ENCODE peak calls at places on chromosomes 6 and 20, in four cellular contexts. One of them, this sample, is unnamed.
A peak's percentile ranks its signal among the peaks of the same experiment; 100 is the strongest.

GRCh38 chr20:58011947-58012610 is 216.4 kb downstream of the ANKRD60 start:
- DNase-seq in IMR-90: no peak
- DNase-seq in body of pancreas: no peak
- DNase-seq in prostate gland: no peak
- DNase-seq in this sample: peak; percentile 12

GRCh38 chr20:17345321-17345720 is 118.5 kb downstream of the PCSK2 start:
- DNase-seq in IMR-90: no peak
- DNase-seq in body of pancreas: no peak
- DNase-seq in prostate gland: no peak
- DNase-seq in this sample: no peak

GRCh38 chr6:53090576-53090975 is 25.4 kb downstream of the FBXO9 start:
- DNase-seq in IMR-90: peak; percentile 51
- DNase-seq in body of pancreas: no peak
- DNase-seq in prostate gland: no peak
- DNase-seq in this sample: no peak

GRCh38 chr6:143139239-143139784 is 78.6 kb downstream of the AIG1 start:
- DNase-seq in IMR-90: no peak
- DNase-seq in body of pancreas: no peak
- DNase-seq in prostate gland: no peak
- DNase-seq in this sample: no peak

GRCh38 chr6:34919651-34920050 is 30.6 kb downstream of the ANKS1A start:
- DNase-seq in IMR-90: peak; percentile 38
- DNase-seq in body of pancreas: no peak
- DNase-seq in prostate gland: no peak
- DNase-seq in this sample: no peak

GRCh38 chr20:63657260-63657936 is 714 bp upstream of the RTEL1 start:
- DNase-seq in IMR-90: no peak
- DNase-seq in body of pancreas: no peak
- DNase-seq in prostate gland: no peak
- DNase-seq in this sample: no peak

GRCh38 chr6:33692078-33692759 is 19.3 kb downstream of the UQCC2 start:
- DNase-seq in IMR-90: no peak
- DNase-seq in body of pancreas: no peak
- DNase-seq in prostate gland: no peak
- DNase-seq in this sample: no peak

GRCh38 chr6:82767447-82767846 is 298.2 kb downstream of the UBE3D start:
- DNase-seq in IMR-90: no peak
- DNase-seq in body of pancreas: no peak
- DNase-seq in prostate gland: no peak
- DNase-seq in this sample: no peak

GRCh38 chr6:168385380-168385779 is 55.6 kb upstream of the SMOC2 start:
- DNase-seq in IMR-90: no peak
- DNase-seq in body of pancreas: no peak
- DNase-seq in prostate gland: no peak
- DNase-seq in this sample: peak; percentile 63

GRCh38 chr6:110329348-110329728 is 28.8 kb downstream of the METTL24 start:
- DNase-seq in IMR-90: peak; percentile 1
- DNase-seq in body of pancreas: no peak
- DNase-seq in prostate gland: no peak
- DNase-seq in this sample: no peak

GRCh38 chr6:30556964-30557682 is at the start of gene PRR3:
- DNase-seq in IMR-90: peak; percentile 88
- DNase-seq in body of pancreas: peak; percentile 74
- DNase-seq in prostate gland: peak; percentile 66
- DNase-seq in this sample: peak; percentile 67
- TF ChIP-seq POLR2A in IMR-90: peak; percentile 56
- TF ChIP-seq POLR2A in body of pancreas: no peak
- TF ChIP-seq POLR2A in prostate gland: no peak
- TF ChIP-seq POLR2A in this sample: peak; percentile 29

GRCh38 chr20:3808544-3808943 is 11.8 kb upstream of the AP5S1 start:
- DNase-seq in IMR-90: no peak
- DNase-seq in body of pancreas: no peak
- DNase-seq in prostate gland: no peak
- DNase-seq in this sample: no peak
- H3K4me1 ChIP-seq in IMR-90: peaks cover 36% of the 10 kb centered on the region
- H3K4me1 ChIP-seq in body of pancreas: peaks cover 75% of the 10 kb centered on the region
- H3K4me1 ChIP-seq in prostate gland: peaks cover 10% of the 10 kb centered on the region
- H3K4me1 ChIP-seq in this sample: peaks cover 17% of the 10 kb centered on the region

GRCh38 chr20:9467995-9468394 is 46.4 kb upstream of the LAMP5 start:
- DNase-seq in IMR-90: no peak
- DNase-seq in body of pancreas: no peak
- DNase-seq in prostate gland: no peak
- DNase-seq in this sample: no peak
- TF ChIP-seq CTCF in IMR-90: peak; percentile 22
- TF ChIP-seq CTCF in body of pancreas: peak; percentile 28
- TF ChIP-seq CTCF in prostate gland: no peak
- TF ChIP-seq CTCF in this sample: no peak

GRCh38 chr20:370151-370600 is 10.4 kb upstream of the TRIB3 start:
- DNase-seq in IMR-90: no peak
- DNase-seq in body of pancreas: no peak
- DNase-seq in prostate gland: peak; percentile 63
- DNase-seq in this sample: no peak

GRCh38 chr20:370977-371754 is 9.4 kb upstream of the TRIB3 start:
- DNase-seq in IMR-90: no peak
- DNase-seq in body of pancreas: no peak
- DNase-seq in prostate gland: no peak
- DNase-seq in this sample: no peak

GRCh38 chr20:373171-373890 is 7.2 kb upstream of the TRIB3 start:
- DNase-seq in IMR-90: peak; percentile 92
- DNase-seq in body of pancreas: no peak
- DNase-seq in prostate gland: no peak
- DNase-seq in this sample: no peak

GRCh38 chr20:368915-369314 is 11.6 kb upstream of the TRIB3 start:
- DNase-seq in IMR-90: no peak
- DNase-seq in body of pancreas: no peak
- DNase-seq in prostate gland: no peak
- DNase-seq in this sample: no peak

GRCh38 chr20:371755-372542 is 8.6 kb upstream of the TRIB3 start:
- DNase-seq in IMR-90: peak; percentile 88
- DNase-seq in body of pancreas: peak; percentile 63
- DNase-seq in prostate gland: peak; percentile 64
- DNase-seq in this sample: no peak
- TF ChIP-seq POLR2A in IMR-90: no peak
- TF ChIP-seq POLR2A in body of pancreas: no peak
- TF ChIP-seq POLR2A in prostate gland: no peak
- TF ChIP-seq POLR2A in this sample: no peak

DNA sequence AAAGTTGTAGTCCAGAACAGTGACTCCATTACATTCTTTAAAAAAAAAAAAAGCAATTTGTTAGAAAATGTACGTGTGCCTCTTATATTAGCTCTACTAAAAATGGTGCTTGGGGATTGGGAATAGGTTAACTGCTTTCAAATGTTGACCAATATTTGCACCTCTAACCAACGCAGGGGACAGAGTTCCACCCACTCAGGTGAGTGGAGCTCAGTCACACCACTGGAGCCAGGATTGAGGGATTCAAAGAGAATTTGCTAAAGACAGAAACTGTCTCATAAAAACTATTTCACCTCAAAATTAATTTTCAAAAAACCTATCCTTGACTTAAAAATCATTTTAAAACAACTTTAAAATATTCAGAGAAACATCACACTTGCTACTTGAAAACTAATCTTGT is 88.8 kb downstream of the PDE10A start:
- DNase-seq in IMR-90: no peak
- DNase-seq in body of pancreas: no peak
- DNase-seq in prostate gland: no peak
- DNase-seq in this sample: no peak
- H3K4me1 ChIP-seq in IMR-90: peaks cover 20% of the 10 kb centered on the region
- H3K4me1 ChIP-seq in body of pancreas: peaks cover 15% of the 10 kb centered on the region
- H3K4me1 ChIP-seq in prostate gland: no peaks in the 10 kb centered on the region
- H3K4me1 ChIP-seq in this sample: no peaks in the 10 kb centered on the region

DNA sequence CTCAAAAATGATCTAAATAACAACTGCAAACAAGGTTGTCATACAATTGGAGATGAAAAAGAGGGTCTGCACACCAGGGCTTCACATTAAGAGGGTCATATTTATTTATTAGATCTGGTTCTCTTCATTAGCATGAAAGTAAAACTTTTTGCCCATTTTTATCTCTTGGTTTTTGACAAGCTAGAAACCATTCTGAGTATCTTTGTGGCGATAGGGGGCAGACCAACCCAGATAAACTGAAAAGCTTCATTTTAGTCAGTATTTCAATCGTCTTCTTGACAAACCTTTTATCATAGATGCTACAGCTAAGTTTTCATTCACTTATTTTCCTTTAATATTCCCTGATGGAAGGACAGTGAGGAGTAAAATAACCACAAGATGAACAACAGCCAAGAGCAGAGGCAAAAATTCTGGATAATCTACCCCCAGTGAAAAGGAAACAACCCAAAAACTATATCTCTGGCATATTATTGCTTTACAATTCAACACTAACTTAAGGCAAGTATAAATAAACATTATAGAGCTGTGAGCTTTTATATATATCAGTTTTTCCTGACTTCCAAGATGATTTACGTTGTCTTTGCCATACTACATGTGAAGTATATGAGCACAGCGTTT is 45.2 kb downstream of the THEMIS start:
- DNase-seq in IMR-90: peak; percentile 45
- DNase-seq in body of pancreas: peak; percentile 17
- DNase-seq in prostate gland: no peak
- DNase-seq in this sample: no peak
- TF ChIP-seq CTCF in IMR-90: peak; percentile 61
- TF ChIP-seq CTCF in body of pancreas: peak; percentile 45
- TF ChIP-seq CTCF in prostate gland: peak; percentile 41
- TF ChIP-seq CTCF in this sample: no peak